ENCODE peak calls at places on chromosomes 4 and X, in four cellular contexts. L is transverse colon, V is psoas muscle, W is IMR-90. A is an unnamed sample.
A peak's percentile ranks its signal among the peaks of the same experiment; 100 is the strongest.

GRCh38 chr4:71020611-71021010 is 27.2 kb downstream of the DCK start:
- DNase-seq in L (no peak), V (no peak), W (peak; percentile 23), A (no peak)

GRCh38 chrX:154307207-154307606 is 11.6 kb downstream of the TKTL1 start:
- DNase-seq in L (no peak), V (no peak), W (no peak), A (no peak)

GRCh38 chrX:136057567-136057966 is 72.3 kb downstream of the SLC9A6 start:
- DNase-seq in L (no peak), V (no peak), W (no peak), A (no peak)

GRCh38 chr4:121597346-121597934 is 99.3 kb downstream of the ANXA5 start:
- DNase-seq in L (no peak), V (no peak), W (peak; percentile 5), A (no peak)

GRCh38 chr4:186201535-186202230 is 10.3 kb downstream of the CYP4V2 start:
- DNase-seq in L (peak; percentile 71), V (no peak), W (peak; percentile 40), A (no peak)

GRCh38 chr4:81712714-81713113 is 241.0 kb upstream of the RASGEF1B start:
- DNase-seq in L (no peak), V (no peak), W (no peak), A (no peak)

GRCh38 chr4:137597751-137598493 is 65.6 kb upstream of the PCDH18 start:
- DNase-seq in L (no peak), V (no peak), W (no peak), A (no peak)

GRCh38 chr4:82517043-82517442 is 44.7 kb downstream of the TMEM150C start:
- DNase-seq in L (no peak), V (no peak), W (peak; percentile 61), A (no peak)

GRCh38 chrX:150438165-150438564 is 75.0 kb downstream of the MAMLD1 start:
- DNase-seq in L (no peak), V (no peak), W (peak; percentile 45), A (no peak)

GRCh38 chr4:11503166-11503565 is 74.5 kb upstream of the HS3ST1 start:
- DNase-seq in L (no peak), V (no peak), W (no peak), A (no peak)

GRCh38 chrX:124223524-124223923 is 108.9 kb upstream of the TEX13D start:
- DNase-seq in L (no peak), V (no peak), W (no peak), A (no peak)

GRCh38 chr4:112284662-112285411 is 867 bp downstream of the TIFA start:
- DNase-seq in L (peak; percentile 27), V (no peak), W (peak; percentile 24), A (no peak)

GRCh38 chr4:52574036-52574435 is 85.1 kb downstream of the USP46 start:
- DNase-seq in L (no peak), V (no peak), W (peak; percentile 19), A (no peak)

GRCh38 chr4:124423160-124423559 is 289.4 kb downstream of the ANKRD50 start:
- DNase-seq in L (no peak), V (no peak), W (peak; percentile 65), A (no peak)

GRCh38 chrX:39972340-39972739 is 125.4 kb downstream of the BCOR start:
- DNase-seq in L (no peak), V (no peak), W (peak; percentile 53), A (no peak)

GRCh38 chr4:185304944-185305690 is 90.6 kb downstream of the LRP2BP start:
- DNase-seq in L (peak; percentile 16), V (no peak), W (peak; percentile 25), A (peak; percentile 44)

GRCh38 chr4:54837576-54838140 is 179.9 kb downstream of the KIT start:
- DNase-seq in L (no peak), V (no peak), W (no peak), A (no peak)

GRCh38 chr4:48184891-48185290 is 50.8 kb upstream of the TXK start:
- DNase-seq in L (no peak), V (no peak), W (peak; percentile 38), A (no peak)

GRCh38 chr4:30962949-30963348 is 242.8 kb downstream of the PCDH7 start:
- DNase-seq in L (no peak), V (no peak), W (peak; percentile 88), A (no peak)

GRCh38 chr4:55143858-55144257 is 18.5 kb upstream of the KDR start:
- DNase-seq in L (no peak), V (no peak), W (no peak), A (no peak)

GRCh38 chr4:123505457-123506310 is 109.1 kb downstream of the SPRY1 start:
- DNase-seq in L (peak; percentile 37), V (peak; percentile 76), W (peak; percentile 61), A (peak; percentile 29)

GRCh38 chrX:105260291-105261043 is 40.0 kb upstream of the TEX13A start:
- DNase-seq in L (no peak), V (no peak), W (no peak), A (no peak)

GRCh38 chr4:3868146-3868840 is 102.1 kb downstream of the ADRA2C start:
- DNase-seq in L (no peak), V (no peak), W (peak; percentile 20), A (no peak)

GRCh38 chr4:139768913-139769312 is 103.3 kb downstream of the MGST2 start:
- DNase-seq in L (no peak), V (no peak), W (no peak), A (no peak)

GRCh38 chr4:1366371-1367229 is 19.6 kb downstream of the UVSSA start:
- DNase-seq in L (no peak), V (peak; percentile 45), W (no peak), A (no peak)

GRCh38 chr4:4818440-4819212 is 40.8 kb upstream of the MSX1 start:
- DNase-seq in L (no peak), V (no peak), W (no peak), A (no peak)

GRCh38 chrX:116239944-116240391 is 69.4 kb downstream of the AGTR2 start:
- DNase-seq in L (no peak), V (no peak), W (no peak), A (no peak)

GRCh38 chr4:189660737-189661330 is 279.8 kb upstream of the FRG1 start:
- DNase-seq in L (no peak), V (no peak), W (no peak), A (no peak)

GRCh38 chrX:15310117-15310516 is 5.3 kb downstream of the ASB11 start:
- DNase-seq in L (no peak), V (no peak), W (peak; percentile 6), A (no peak)

GRCh38 chrX:134026732-134027311 is 41.4 kb upstream of the GPC3 start:
- DNase-seq in L (peak; percentile 34), V (no peak), W (peak; percentile 5), A (peak; percentile 42)

GRCh38 chrX:152656087-152656486 is 18.4 kb downstream of the GABRQ start:
- DNase-seq in L (no peak), V (no peak), W (no peak), A (no peak)
- H3K36me3 ChIP-seq in L (no peaks in the 10 kb centered on the region), V (no peaks in the 10 kb centered on the region), W (no peaks in the 10 kb centered on the region), A (no peaks in the 10 kb centered on the region)

GRCh38 chr4:151173751-151174325 is 74.4 kb downstream of the RPS3A start:
- DNase-seq in L (peak; percentile 39), V (peak; percentile 55), W (peak; percentile 16), A (no peak)

GRCh38 chr4:151167561-151167960 is 68.1 kb downstream of the RPS3A start:
- DNase-seq in L (no peak), V (no peak), W (no peak), A (no peak)

GRCh38 chr4:151169223-151169622 is 69.8 kb downstream of the RPS3A start:
- DNase-seq in L (peak; percentile 62), V (peak; percentile 69), W (peak; percentile 99), A (no peak)

GRCh38 chr4:151166662-151167061 is 67.2 kb downstream of the RPS3A start:
- DNase-seq in L (no peak), V (no peak), W (peak; percentile 12), A (no peak)

DNA sequence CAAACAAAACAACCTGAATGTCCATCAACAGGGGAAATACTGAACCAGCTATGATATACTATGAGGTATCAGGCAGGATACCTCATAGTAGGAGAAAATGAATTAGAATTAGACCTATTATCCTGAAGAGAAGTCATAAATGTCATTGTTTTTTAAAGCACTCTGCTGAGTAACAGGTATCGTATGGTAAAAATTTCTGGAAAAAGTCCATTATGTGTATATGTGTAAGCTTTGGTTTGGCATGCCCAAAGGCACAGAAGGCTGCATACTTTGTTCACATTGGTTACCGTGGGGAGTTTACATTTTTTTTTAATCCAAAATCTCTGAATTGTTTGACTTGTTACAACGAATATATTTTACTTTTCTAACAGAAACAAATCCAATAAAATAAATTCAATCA is 70.5 kb downstream of the RPS3A start:
- DNase-seq in L (no peak), V (no peak), W (peak; percentile 74), A (no peak)
- H3K27ac ChIP-seq in L (peak overlapping the region; percentile 63), V (no peak overlapping the region), W (no peak overlapping the region), A (no peak overlapping the region)

DNA sequence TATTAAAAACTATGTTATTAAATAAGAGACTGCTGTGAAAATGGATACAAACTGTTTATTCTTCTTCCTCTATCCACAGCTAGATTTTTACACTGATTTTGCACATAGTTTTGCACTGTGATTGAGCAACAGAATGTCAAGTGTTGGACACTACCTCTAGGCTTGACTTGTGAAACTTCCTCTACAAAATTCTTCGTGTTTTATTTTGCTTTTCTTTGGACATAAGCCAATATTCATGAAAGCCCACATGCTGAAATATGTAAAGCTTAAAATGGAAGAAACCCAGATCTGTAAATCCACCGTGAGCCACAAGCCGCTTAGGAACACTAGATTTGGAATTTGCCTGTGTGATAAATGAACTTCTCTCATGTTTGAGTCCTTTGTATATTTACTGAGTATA is 849.4 kb downstream of the FSTL5 start:
- DNase-seq in L (no peak), V (no peak), W (no peak), A (no peak)
- H3K4me3 ChIP-seq in L (no peak overlapping the region), V (no peak overlapping the region), W (no peak overlapping the region), A (no peak overlapping the region)

GRCh38 chr4:39466747-39467146 is 7.9 kb downstream of the LIAS start:
- DNase-seq in L (no peak), V (no peak), W (peak; percentile 73), A (no peak)
- H3K36me3 ChIP-seq in L (no peaks in the 10 kb centered on the region), V (peaks cover 6% of the 10 kb centered on the region), W (no peaks in the 10 kb centered on the region), A (no peaks in the 10 kb centered on the region)

DNA sequence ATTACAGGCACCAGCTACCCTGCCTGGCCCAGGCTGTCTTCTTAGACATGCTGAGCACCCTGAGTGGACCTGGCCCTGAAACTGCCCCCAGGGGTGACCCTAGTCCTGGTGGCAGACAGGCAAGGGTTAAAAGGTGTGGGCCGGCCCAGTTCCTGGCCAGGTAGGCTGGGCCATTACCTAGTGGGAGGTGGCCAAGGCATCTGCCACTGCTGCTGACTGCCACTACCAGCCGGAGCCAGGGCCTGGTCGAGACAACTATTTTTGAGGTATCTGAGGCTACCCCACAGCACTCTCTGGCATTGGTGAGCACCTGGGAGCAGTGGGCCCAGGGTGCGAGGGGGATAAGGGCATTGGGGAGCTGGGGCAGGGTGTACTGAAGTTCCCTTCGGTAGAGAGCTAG is at the start of gene CCDC120:
- DNase-seq in L (peak; percentile 58), V (no peak), W (no peak), A (no peak)
- H3K27ac ChIP-seq in L (peak within 1 kb of the TSS; percentile 62), V (no peak within 1 kb of the TSS), W (no peak within 1 kb of the TSS), A (no peak within 1 kb of the TSS)

A was measured in naive thymus-derived CD4-positive, alpha-beta T cell.